ENCODE peak calls at places on chromosomes 3 and 15, in ten cellular contexts. N is body of pancreas; I is CD4-positive, CD25-positive, alpha-beta regulatory T cell; J is GM23248; G is thoracic aorta; O is psoas muscle; R is heart left ventricle; Z is IMR-90; B is left ventricle myocardium inferior; F is endodermal cell. C is an unnamed sample.

GRCh38 chr3:198090795-198091194 is 130.8 kb downstream of the LMLN start:
- DNase-seq in N (no peak), I (no peak), J (no peak), G (no peak), O (no peak), R (no peak), Z (no peak), B (no peak), F (no peak), C (no peak)

GRCh38 chr15:75920079-75920478 is 16.4 kb downstream of the FBXO22 start:
- DNase-seq in N (no peak), I (no peak), J (no peak), G (no peak), O (no peak), R (no peak), Z (peak; percentile 23), B (no peak), F (no peak), C (no peak)

GRCh38 chr3:60514866-60515265 is 736.4 kb downstream of the FHIT start:
- DNase-seq in N (no peak), I (no peak), J (no peak), G (no peak), O (no peak), R (no peak), Z (no peak), B (no peak), F (no peak), C (no peak)

GRCh38 chr3:54960736-54961135 is 32.9 kb upstream of the LRTM1 start:
- DNase-seq in N (no peak), I (no peak), J (no peak), G (no peak), O (no peak), R (no peak), Z (no peak), B (no peak), F (no peak), C (no peak)

GRCh38 chr3:24365168-24365567 is 129.5 kb downstream of the THRB start:
- DNase-seq in N (peak; percentile 84), I (no peak), J (peak; percentile 82), G (peak; percentile 60), O (peak; percentile 31), R (peak; percentile 49), Z (peak; percentile 68), B (no peak), F (no peak), C (no peak)

GRCh38 chr15:90063733-90064247 is 38.5 kb downstream of the IDH2 start:
- DNase-seq in N (no peak), I (no peak), J (no peak), G (no peak), O (no peak), R (peak; percentile 59), Z (no peak), B (no peak), F (peak; percentile 81), C (peak; percentile 44)

GRCh38 chr3:160225181-160226025 is at the start of gene C3orf80:
- DNase-seq in N (peak; percentile 56), I (peak; percentile 3), J (peak; percentile 81), G (no peak), O (peak; percentile 43), R (peak; percentile 52), Z (peak; percentile 26), B (peak; percentile 36), F (peak; percentile 91), C (peak; percentile 21)

GRCh38 chr3:45223889-45224730 is 2.0 kb downstream of the TMEM158 start:
- DNase-seq in N (no peak), I (no peak), J (peak; percentile 82), G (no peak), O (no peak), R (no peak), Z (peak; percentile 69), B (no peak), F (no peak), C (no peak)

GRCh38 chr3:115623414-115623868 is at the start of gene GAP43:
- DNase-seq in N (peak; percentile 11), I (no peak), J (peak; percentile 83), G (no peak), O (peak; percentile 30), R (peak; percentile 48), Z (peak; percentile 86), B (peak; percentile 25), F (peak; percentile 90), C (peak; percentile 15)

GRCh38 chr3:187841552-187841951 is 96.3 kb upstream of the BCL6 start:
- DNase-seq in N (no peak), I (no peak), J (peak; percentile 64), G (no peak), O (no peak), R (no peak), Z (peak; percentile 17), B (no peak), F (no peak), C (no peak)

GRCh38 chr3:9778518-9779129 is 8.9 kb upstream of the CAMK1 start:
- DNase-seq in N (no peak), I (no peak), J (peak; percentile 68), G (no peak), O (no peak), R (no peak), Z (no peak), B (no peak), F (no peak), C (no peak)

GRCh38 chr3:56899078-56899477 is 97.3 kb upstream of the ARHGEF3 start:
- DNase-seq in N (no peak), I (no peak), J (no peak), G (no peak), O (no peak), R (no peak), Z (no peak), B (no peak), F (no peak), C (no peak)

GRCh38 chr3:9945358-9945757 is 6.8 kb downstream of the PRRT3 start:
- DNase-seq in N (no peak), I (no peak), J (peak; percentile 28), G (no peak), O (no peak), R (no peak), Z (no peak), B (no peak), F (no peak), C (no peak)

GRCh38 chr3:144687862-144688261 is 716.2 kb downstream of the DIPK2A start:
- DNase-seq in N (no peak), I (no peak), J (peak; percentile 1), G (no peak), O (no peak), R (no peak), Z (no peak), B (no peak), F (peak; percentile 56), C (no peak)

GRCh38 chr15:75161788-75162414 is 39.8 kb upstream of the C15orf39 start:
- DNase-seq in N (no peak), I (no peak), J (peak; percentile 64), G (no peak), O (peak; percentile 59), R (peak; percentile 49), Z (no peak), B (peak; percentile 43), F (no peak), C (no peak)

GRCh38 chr15:76336254-76337046 is at the start of gene ISL2:
- DNase-seq in N (peak; percentile 27), I (peak; percentile 35), J (peak; percentile 90), G (no peak), O (no peak), R (no peak), Z (peak; percentile 96), B (no peak), F (peak; percentile 95), C (no peak)

GRCh38 chr3:23202921-23203650 is at the start of gene UBE2E2:
- DNase-seq in N (peak; percentile 75), I (peak; percentile 7), J (peak; percentile 87), G (peak; percentile 13), O (peak; percentile 82), R (peak; percentile 84), Z (peak; percentile 66), B (peak; percentile 76), F (peak; percentile 91), C (peak; percentile 78)

GRCh38 chr15:59892995-59893394 is 111.1 kb upstream of the FOXB1 start:
- DNase-seq in N (no peak), I (no peak), J (peak; percentile 30), G (no peak), O (no peak), R (no peak), Z (peak; percentile 6), B (no peak), F (peak; percentile 73), C (no peak)

GRCh38 chr3:56837196-56837955 is 35.6 kb upstream of the ARHGEF3 start:
- DNase-seq in N (no peak), I (no peak), J (no peak), G (no peak), O (no peak), R (no peak), Z (no peak), B (no peak), F (no peak), C (no peak)

DNA sequence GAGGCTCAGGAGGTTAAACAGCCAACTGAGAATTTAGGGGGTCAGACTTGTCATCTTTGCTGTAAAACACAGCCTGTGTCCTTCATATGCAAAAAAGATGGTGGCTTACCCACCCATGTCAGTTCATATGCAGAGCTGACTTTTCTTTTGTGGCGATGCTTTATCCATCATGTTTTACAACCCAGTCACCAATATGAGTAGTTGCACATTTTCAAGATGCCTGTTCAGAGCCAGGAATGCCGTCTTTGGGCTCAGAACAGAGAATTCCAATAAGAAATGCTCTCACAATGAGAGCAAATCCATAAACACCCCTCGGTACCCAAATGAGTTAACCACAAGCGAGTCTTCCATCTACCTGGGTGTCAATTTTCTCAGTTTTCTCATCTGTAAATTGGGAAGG is 83.6 kb downstream of the TIGIT start:
- DNase-seq in N (no peak), I (no peak), J (no peak), G (no peak), O (no peak), R (no peak), Z (no peak), B (no peak), F (no peak), C (no peak)
- H3K4me1 ChIP-seq in N (peaks cover 11% of the 10 kb centered on the region), I (no peaks in the 10 kb centered on the region), J (peaks cover 48% of the 10 kb centered on the region), G (peaks cover 28% of the 10 kb centered on the region), O (peaks cover 78% of the 10 kb centered on the region), R (peaks cover 16% of the 10 kb centered on the region), Z (peaks cover 9% of the 10 kb centered on the region), B (peaks cover 88% of the 10 kb centered on the region), F (no peaks in the 10 kb centered on the region), C (peaks cover 64% of the 10 kb centered on the region)

GRCh38 chr15:27685638-27686037 is 413.5 kb downstream of the OCA2 start:
- DNase-seq in N (no peak), I (no peak), J (no peak), G (no peak), O (no peak), R (no peak), Z (no peak), B (no peak), F (peak; percentile 6), C (no peak)
- H3K9me3 ChIP-seq in N (no peaks in the 10 kb centered on the region), I (no peaks in the 10 kb centered on the region), J (no peaks in the 10 kb centered on the region), G (no peaks in the 10 kb centered on the region), O (no peaks in the 10 kb centered on the region), R (no peaks in the 10 kb centered on the region), Z (peaks cover 22% of the 10 kb centered on the region), B (no peaks in the 10 kb centered on the region), F (peaks cover 24% of the 10 kb centered on the region), C (no peaks in the 10 kb centered on the region)

GRCh38 chr15:31212956-31213694 is 111.6 kb upstream of the TRPM1 start:
- DNase-seq in N (no peak), I (no peak), J (no peak), G (no peak), O (no peak), R (no peak), Z (no peak), B (no peak), F (no peak), C (no peak)
- H3K4me1 ChIP-seq in N (peaks cover 18% of the 10 kb centered on the region), I (peaks cover 25% of the 10 kb centered on the region), J (no peaks in the 10 kb centered on the region), G (peaks cover 18% of the 10 kb centered on the region), O (peaks cover 4% of the 10 kb centered on the region), R (peaks cover 17% of the 10 kb centered on the region), Z (peaks cover 1% of the 10 kb centered on the region), B (peaks cover 48% of the 10 kb centered on the region), F (no peaks in the 10 kb centered on the region), C (peaks cover 39% of the 10 kb centered on the region)

GRCh38 chr15:25019434-25019833 is 64.6 kb downstream of the SNRPN start:
- DNase-seq in N (no peak), I (no peak), J (no peak), G (no peak), O (no peak), R (no peak), Z (no peak), B (no peak), F (no peak), C (no peak)
- H3K9me3 ChIP-seq in N (no peaks in the 10 kb centered on the region), I (peaks cover 62% of the 10 kb centered on the region), J (no peaks in the 10 kb centered on the region), G (peaks cover 33% of the 10 kb centered on the region), O (peaks cover 51% of the 10 kb centered on the region), R (no peaks in the 10 kb centered on the region), Z (no peaks in the 10 kb centered on the region), B (peaks cover 100% of the 10 kb centered on the region), F (peaks cover 37% of the 10 kb centered on the region), C (peaks cover 100% of the 10 kb centered on the region)

C was measured in heart right ventricle.